ENCODE peak calls at places on chromosomes 7 and 10, in eight cellular contexts. M is HCT116, N is neural progenitor cell, E is PC-9, Q is GM23248, C is fibroblast of lung, X is K562, A is astrocyte. O is an unnamed sample.

GRCh38 chr7:6243168-6243567 is 29.3 kb downstream of the CYTH3 start:
- DNase-seq in X (no peak), A (no peak), Q (no peak), C (no peak), N (no peak), M (no peak), E (no peak), O (no peak)

GRCh38 chr7:35727571-35727970 is 32.6 kb upstream of the HERPUD2 start:
- DNase-seq in N (no peak), X (no peak), E (no peak), Q (peak; percentile 75), M (no peak), C (no peak), A (no peak), O (no peak)

GRCh38 chr7:121006731-121007315 is 18.3 kb downstream of the CPED1 start:
- DNase-seq in Q (no peak), C (no peak), M (no peak), N (peak; percentile 7), X (peak; percentile 69), A (no peak), E (no peak), O (no peak)

GRCh38 chr10:91380873-91381561 is 29.1 kb upstream of the HECTD2 start:
- DNase-seq in C (peak; percentile 47), X (peak; percentile 10), N (peak; percentile 49), E (no peak), Q (peak; percentile 22), A (peak; percentile 30), M (no peak), O (no peak)

GRCh38 chr7:95190515-95190914 is 133.8 kb downstream of the PON1 start:
- DNase-seq in M (no peak), C (peak; percentile 16), E (no peak), X (no peak), A (no peak), N (no peak), Q (peak; percentile 6), O (no peak)

GRCh38 chr7:88278881-88279280 is 27.8 kb downstream of the STEAP4 start:
- DNase-seq in N (no peak), C (peak; percentile 27), Q (peak; percentile 36), A (no peak), X (no peak), E (peak; percentile 9), M (no peak), O (no peak)

GRCh38 chr10:96700477-96701099 is 19.7 kb downstream of the PIK3AP1 start:
- DNase-seq in N (no peak), A (no peak), Q (no peak), M (no peak), C (no peak), X (no peak), E (no peak), O (no peak)

GRCh38 chr7:142485617-142486226 is 227.9 kb upstream of the PRSS58 start:
- DNase-seq in M (no peak), A (no peak), E (no peak), Q (no peak), N (peak; percentile 28), C (no peak), X (peak; percentile 32), O (no peak)

GRCh38 chr10:125782055-125782454 is 6.4 kb upstream of the MMP21 start:
- DNase-seq in N (no peak), M (no peak), Q (no peak), X (no peak), E (no peak), C (no peak), A (no peak), O (no peak)

GRCh38 chr10:69749180-69750010 is 52.3 kb upstream of the COL13A1 start:
- DNase-seq in X (no peak), C (peak; percentile 60), N (no peak), E (no peak), A (peak; percentile 50), M (no peak), Q (peak; percentile 69), O (no peak)

GRCh38 chr10:43865275-43866135 is 216.8 kb upstream of the ZNF32 start:
- DNase-seq in A (no peak), M (no peak), N (no peak), E (no peak), X (no peak), Q (no peak), C (no peak), O (no peak)

GRCh38 chr10:33279791-33280190 is 54.7 kb downstream of the NRP1 start:
- DNase-seq in E (no peak), Q (peak; percentile 52), C (no peak), A (no peak), M (no peak), N (no peak), X (no peak), O (no peak)

GRCh38 chr10:128776617-128777016 is 650.4 kb upstream of the MKI67 start:
- DNase-seq in M (no peak), N (peak; percentile 26), Q (no peak), E (no peak), X (no peak), C (no peak), A (no peak), O (no peak)

GRCh38 chr7:117014673-117015133 is 61.4 kb downstream of the ST7 start:
- DNase-seq in A (peak; percentile 54), Q (peak; percentile 84), N (peak; percentile 11), X (peak; percentile 95), M (no peak), E (no peak), C (peak; percentile 65), O (peak; percentile 74)

GRCh38 chr7:120164-120555 is 72.2 kb upstream of the FAM20C start:
- DNase-seq in C (no peak), A (no peak), E (no peak), Q (no peak), M (no peak), N (no peak), X (no peak), O (peak; percentile 2)

GRCh38 chr7:20651960-20652544 is 36.6 kb downstream of the ABCB5 start:
- DNase-seq in N (no peak), M (peak; percentile 15), C (peak; percentile 32), E (no peak), Q (peak; percentile 54), X (no peak), A (peak; percentile 25), O (peak; percentile 10)

GRCh38 chr7:46369933-46370654 is 449.0 kb upstream of the IGFBP3 start:
- DNase-seq in A (peak; percentile 92), X (no peak), M (peak; percentile 7), C (peak; percentile 93), N (no peak), E (peak; percentile 47), Q (peak; percentile 91), O (peak; percentile 22)

GRCh38 chr10:104304346-104304745 is 33.9 kb downstream of the ITPRIP start:
- DNase-seq in X (no peak), M (no peak), A (no peak), Q (no peak), N (no peak), C (no peak), E (no peak), O (no peak)
- H3K4me2 ChIP-seq in X (no peak overlapping the region), M (no peak overlapping the region), A (no peak overlapping the region), Q (no peak overlapping the region), N (no peak overlapping the region), C (no peak overlapping the region), E (peak overlapping the region; percentile 63), O (no peak overlapping the region)

GRCh38 chr10:37813763-37814162 is 43.6 kb downstream of the ZNF248 start:
- DNase-seq in A (no peak), C (no peak), X (no peak), E (no peak), M (no peak), Q (no peak), N (no peak), O (no peak)
- H3K9me3 ChIP-seq in A (peaks cover 13% of the 10 kb centered on the region), C (no peaks in the 10 kb centered on the region), X (no peaks in the 10 kb centered on the region), E (no peaks in the 10 kb centered on the region), M (no peaks in the 10 kb centered on the region), Q (peaks cover 4% of the 10 kb centered on the region), N (peaks cover 23% of the 10 kb centered on the region), O (peaks cover 7% of the 10 kb centered on the region)

GRCh38 chr7:22105550-22105949 is 159.9 kb upstream of the CDCA7L start:
- DNase-seq in X (no peak), E (no peak), M (no peak), Q (no peak), A (no peak), N (no peak), C (no peak), O (no peak)
- TF ChIP-seq EZH2 in X (no peak), E (no peak), M (no peak), Q (no peak), A (no peak), N (no peak), C (no peak), O (no peak)

GRCh38 chr10:114228156-114228555 is 10.9 kb upstream of the VWA2 start:
- DNase-seq in X (no peak), Q (no peak), A (no peak), C (no peak), M (no peak), N (no peak), E (no peak), O (no peak)
- H3K4me2 ChIP-seq in X (no peak overlapping the region), Q (no peak overlapping the region), A (no peak overlapping the region), C (no peak overlapping the region), M (no peak overlapping the region), N (no peak overlapping the region), E (no peak overlapping the region), O (no peak overlapping the region)

O was measured in hepatocyte.